ENCODE peak calls at places on chromosome 15, in ten cellular contexts. Z is tibial artery; C is CD8-positive, alpha-beta T cell; W is effector memory CD4-positive, alpha-beta T cell; D is mammary epithelial cell; M is psoas muscle; S is neural progenitor cell; P is stomach; X is cardiac muscle cell; A is gastrocnemius medialis. F is an unnamed sample.

GRCh38 chr15:98728107-98728810 is 79.9 kb downstream of the IGF1R start:
- DNase-seq in C (no peak), D (no peak), S (no peak), M (no peak), A (no peak), W (no peak), P (no peak), Z (no peak), X (no peak), F (no peak)

GRCh38 chr15:68550498-68551295 is 28.1 kb upstream of the CORO2B start:
- DNase-seq in C (peak; percentile 46), W (peak; percentile 34), Z (peak; percentile 83), D (peak; percentile 37), X (peak; percentile 82), M (peak; percentile 80), S (peak; percentile 86), A (peak; percentile 39), P (peak; percentile 82), F (peak; percentile 52)

GRCh38 chr15:78149805-78150751 is 916 bp downstream of the IDH3A start:
- DNase-seq in A (no peak), Z (no peak), C (no peak), P (no peak), W (no peak), S (peak; percentile 54), D (peak; percentile 32), M (no peak), X (no peak), F (no peak)

GRCh38 chr15:39925112-39925830 is 5.2 kb upstream of the GPR176 start:
- DNase-seq in S (peak; percentile 16), Z (no peak), P (no peak), X (no peak), C (no peak), W (no peak), D (peak; percentile 60), M (no peak), A (no peak), F (no peak)

GRCh38 chr15:74826372-74826819 is at the start of gene CPLX3:
- DNase-seq in X (peak; percentile 74), S (peak; percentile 83), M (no peak), C (no peak), D (no peak), A (no peak), P (peak; percentile 34), W (peak; percentile 17), Z (no peak), F (peak; percentile 46)

GRCh38 chr15:48360841-48361240 is 29.6 kb downstream of the DUT start:
- DNase-seq in Z (no peak), W (no peak), S (no peak), C (no peak), A (no peak), M (no peak), X (no peak), D (peak; percentile 34), P (no peak), F (no peak)

GRCh38 chr15:83092309-83092976 is 15.0 kb upstream of the TM6SF1 start:
- DNase-seq in W (no peak), P (peak; percentile 32), A (peak; percentile 34), C (no peak), Z (peak; percentile 75), D (peak; percentile 27), M (no peak), X (peak; percentile 57), S (no peak), F (no peak)

GRCh38 chr15:29044506-29044905 is 158.7 kb downstream of the APBA2 start:
- DNase-seq in Z (no peak), D (no peak), A (no peak), P (no peak), S (no peak), X (no peak), C (no peak), M (no peak), W (no peak), F (no peak)

GRCh38 chr15:51687565-51687964 is 6.3 kb downstream of the SCG3 start:
- DNase-seq in X (no peak), W (no peak), M (no peak), C (no peak), Z (no peak), S (no peak), A (no peak), D (no peak), P (no peak), F (no peak)

DNA sequence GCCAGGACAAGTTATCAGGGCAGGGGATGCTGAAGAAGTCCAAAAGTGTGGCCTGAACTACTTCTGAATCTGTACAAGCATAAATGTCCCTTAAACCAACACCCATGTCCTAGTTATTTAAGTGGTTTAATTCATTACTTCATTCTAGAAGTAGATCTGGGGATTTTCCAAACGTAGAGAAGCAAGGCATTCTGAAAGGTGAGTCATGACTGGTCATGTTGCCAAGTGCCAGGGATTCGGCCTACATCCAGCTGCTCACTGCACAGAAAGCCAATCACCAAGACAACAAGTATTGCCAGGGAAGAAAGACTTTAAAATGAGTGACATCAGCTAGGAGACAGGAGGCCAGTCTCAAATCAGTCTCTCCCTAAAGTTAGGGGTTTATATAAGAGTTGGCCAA is 396.6 kb downstream of the GABRB3 start:
- DNase-seq in A (no peak), S (no peak), Z (no peak), D (no peak), C (no peak), P (no peak), W (no peak), X (no peak), M (no peak), F (no peak)
- H3K9me3 ChIP-seq in A (no peaks in the 10 kb centered on the region), S (peaks cover 3% of the 10 kb centered on the region), Z (peaks cover 3% of the 10 kb centered on the region), D (peaks cover 54% of the 10 kb centered on the region), C (no peaks in the 10 kb centered on the region), P (peaks cover 11% of the 10 kb centered on the region), W (no peaks in the 10 kb centered on the region), X (no peaks in the 10 kb centered on the region), M (peaks cover 12% of the 10 kb centered on the region), F (peaks cover 3% of the 10 kb centered on the region)

GRCh38 chr15:95425859-95426258 is 904.6 kb upstream of the NR2F2 start:
- DNase-seq in W (no peak), S (no peak), A (no peak), D (no peak), X (no peak), M (no peak), Z (no peak), C (no peak), P (no peak), F (no peak)

GRCh38 chr15:95429345-95429744 is 901.2 kb upstream of the NR2F2 start:
- DNase-seq in M (no peak), S (no peak), X (peak; percentile 64), P (no peak), A (no peak), D (no peak), W (no peak), Z (no peak), C (no peak), F (no peak)

GRCh38 chr15:95432878-95433405 is 897.6 kb upstream of the NR2F2 start:
- DNase-seq in M (no peak), W (no peak), S (no peak), Z (no peak), D (peak; percentile 21), C (no peak), P (no peak), X (no peak), A (no peak), F (no peak)

DNA sequence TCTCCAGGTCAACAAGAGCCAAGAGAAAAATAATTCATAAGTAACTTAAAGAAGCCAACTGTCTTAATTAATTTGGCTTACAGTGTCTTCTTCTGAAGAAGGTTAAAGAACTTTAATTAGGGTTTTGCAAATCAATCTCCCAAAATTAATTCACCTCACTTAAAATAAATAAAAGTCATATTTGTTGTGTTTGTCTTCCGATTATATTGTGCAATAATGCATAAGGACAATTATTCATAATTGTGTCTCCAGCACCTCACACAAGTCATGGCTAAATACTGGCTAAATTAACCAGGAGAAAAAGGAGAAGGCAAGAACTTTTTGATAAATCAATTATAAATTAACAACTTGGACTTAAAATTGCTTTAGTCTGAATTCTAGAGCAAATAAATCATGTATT is 899.0 kb upstream of the NR2F2 start:
- DNase-seq in M (no peak), S (no peak), A (no peak), X (no peak), P (no peak), Z (no peak), W (no peak), C (no peak), D (no peak), F (no peak)
- H3K9me3 ChIP-seq in M (no peaks in the 10 kb centered on the region), S (no peaks in the 10 kb centered on the region), A (no peaks in the 10 kb centered on the region), X (no peaks in the 10 kb centered on the region), P (no peaks in the 10 kb centered on the region), Z (no peaks in the 10 kb centered on the region), W (no peaks in the 10 kb centered on the region), C (no peaks in the 10 kb centered on the region), D (no peaks in the 10 kb centered on the region), F (no peaks in the 10 kb centered on the region)

GRCh38 chr15:33638439-33638838 is 327.7 kb downstream of the RYR3 start:
- DNase-seq in Z (no peak), X (no peak), D (no peak), P (no peak), M (no peak), C (no peak), S (no peak), W (no peak), A (no peak), F (no peak)

GRCh38 chr15:33641069-33641468 is 327.2 kb upstream of the CHRM5 start:
- DNase-seq in Z (no peak), M (no peak), S (no peak), A (no peak), X (no peak), D (no peak), W (no peak), C (no peak), P (no peak), F (no peak)

GRCh38 chr15:33636234-33636633 is 325.5 kb downstream of the RYR3 start:
- DNase-seq in S (no peak), X (no peak), A (no peak), D (no peak), M (no peak), P (no peak), W (no peak), Z (no peak), C (no peak), F (no peak)

GRCh38 chr15:33639051-33639450 is 328.3 kb downstream of the RYR3 start:
- DNase-seq in M (no peak), A (no peak), X (no peak), S (no peak), C (no peak), W (no peak), P (no peak), D (no peak), Z (no peak), F (no peak)

GRCh38 chr15:33639968-33640367 is 328.3 kb upstream of the CHRM5 start:
- DNase-seq in P (no peak), X (no peak), A (no peak), C (no peak), S (peak; percentile 30), D (no peak), Z (no peak), W (no peak), M (no peak), F (no peak)
- H3K9me3 ChIP-seq in P (no peaks in the 10 kb centered on the region), X (no peaks in the 10 kb centered on the region), A (no peaks in the 10 kb centered on the region), C (no peaks in the 10 kb centered on the region), S (no peaks in the 10 kb centered on the region), D (no peaks in the 10 kb centered on the region), Z (no peaks in the 10 kb centered on the region), W (no peaks in the 10 kb centered on the region), M (no peaks in the 10 kb centered on the region), F (no peaks in the 10 kb centered on the region)

GRCh38 chr15:45847645-45848044 is 212.8 kb downstream of the SQOR start:
- DNase-seq in A (no peak), Z (no peak), M (no peak), W (no peak), P (no peak), X (no peak), D (no peak), C (no peak), S (no peak), F (no peak)

GRCh38 chr15:45854455-45855202 is 219.8 kb downstream of the SQOR start:
- DNase-seq in P (no peak), X (no peak), A (no peak), W (no peak), S (no peak), M (no peak), C (no peak), D (no peak), Z (no peak), F (no peak)

GRCh38 chr15:45849136-45849535 is 214.3 kb downstream of the SQOR start:
- DNase-seq in X (no peak), Z (no peak), S (no peak), A (no peak), P (no peak), C (no peak), M (no peak), W (no peak), D (no peak), F (no peak)
- H3K9me3 ChIP-seq in X (no peaks in the 10 kb centered on the region), Z (no peaks in the 10 kb centered on the region), S (no peaks in the 10 kb centered on the region), A (no peaks in the 10 kb centered on the region), P (no peaks in the 10 kb centered on the region), C (no peaks in the 10 kb centered on the region), M (no peaks in the 10 kb centered on the region), W (no peaks in the 10 kb centered on the region), D (peaks cover 9% of the 10 kb centered on the region), F (no peaks in the 10 kb centered on the region)

F was measured in T-helper 17 cell.